ENCODE peak calls at places on chromosomes 2 and 18, in four cellular contexts. I is hepatocyte, X is AG09309, V is IMR-90. A is an unnamed sample.

GRCh38 chr2:191650896-191651773 is 26.8 kb upstream of the NABP1 start:
- DNase-seq in I (no peak), X (no peak), V (peak), A (peak)

GRCh38 chr2:225889452-225889851 is 489.9 kb downstream of the NYAP2 start:
- DNase-seq in I (peak), X (peak), V (peak), A (peak)

GRCh38 chr2:18915227-18915626 is 325.9 kb upstream of the NT5C1B start:
- DNase-seq in I (no peak), X (no peak), V (no peak), A (no peak)

GRCh38 chr18:8603663-8604520 is 5.3 kb upstream of the RAB12 start:
- DNase-seq in I (no peak), X (no peak), V (no peak), A (no peak)

GRCh38 chr2:43082111-43082877 is 144.1 kb downstream of the ZFP36L2 start:
- DNase-seq in I (peak), X (peak), V (peak), A (no peak)

GRCh38 chr2:207423886-207424285 is 105.9 kb upstream of the CREB1 start:
- DNase-seq in I (no peak), X (peak), V (peak), A (peak)

GRCh38 chr2:239267411-239267941 is 133.3 kb downstream of the HDAC4 start:
- DNase-seq in I (no peak), X (peak), V (peak), A (peak)

GRCh38 chr2:102052367-102052764 is 60.6 kb downstream of the IL1R2 start:
- DNase-seq in I (no peak), X (no peak), V (no peak), A (no peak)

GRCh38 chr2:164717000-164717597 is 95.8 kb upstream of the GRB14 start:
- DNase-seq in I (peak), X (no peak), V (peak), A (no peak)

GRCh38 chr2:212494413-212495020 is 44.1 kb downstream of the ERBB4 start:
- DNase-seq in I (no peak), X (no peak), V (no peak), A (no peak)

GRCh38 chr2:151071382-151071781 is 190.3 kb downstream of the RBM43 start:
- DNase-seq in I (peak), X (peak), V (peak), A (no peak)

GRCh38 chr2:15748736-15749323 is 157.2 kb downstream of the DDX1 start:
- DNase-seq in I (peak), X (no peak), V (no peak), A (peak)

GRCh38 chr18:3593381-3593903 is 143.5 kb downstream of the TGIF1 start:
- DNase-seq in I (no peak), X (peak), V (peak), A (no peak)

GRCh38 chr2:79191816-79192215 is 32.3 kb upstream of the REG3A start:
- DNase-seq in I (no peak), X (no peak), V (no peak), A (no peak)

GRCh38 chr18:5970032-5970431 is 74.7 kb upstream of the TMEM200C start:
- DNase-seq in I (peak), X (no peak), V (no peak), A (no peak)

GRCh38 chr2:176562359-176563043 is 293.3 kb downstream of the MTX2 start:
- DNase-seq in I (no peak), X (no peak), V (peak), A (no peak)

GRCh38 chr2:171210864-171211431 is 50.3 kb upstream of the TLK1 start:
- DNase-seq in I (no peak), X (no peak), V (peak), A (peak)

GRCh38 chr18:63177259-63177658 is 142.3 kb downstream of the BCL2 start:
- DNase-seq in I (no peak), X (no peak), V (no peak), A (no peak)

GRCh38 chr2:235588750-235589149 is 94.9 kb downstream of the AGAP1 start:
- DNase-seq in I (no peak), X (no peak), V (no peak), A (no peak)

GRCh38 chr2:133418021-133418420 is 150.2 kb downstream of the NCKAP5 start:
- DNase-seq in I (no peak), X (no peak), V (no peak), A (no peak)

GRCh38 chr2:61340242-61340641 is 130.6 kb downstream of the USP34 start:
- DNase-seq in I (no peak), X (no peak), V (peak), A (no peak)

GRCh38 chr2:74149249-74149530 is 1.5 kb upstream of the BOLA3 start:
- DNase-seq in I (no peak), X (no peak), V (no peak), A (no peak)

GRCh38 chr2:115484483-115484882 is 1042.0 kb downstream of the DPP10 start:
- DNase-seq in I (no peak), X (no peak), V (no peak), A (no peak)

GRCh38 chr2:11822746-11823411 is 76.4 kb downstream of the LPIN1 start:
- DNase-seq in I (peak), X (no peak), V (peak), A (no peak)

GRCh38 chr2:150472122-150472899 is 15.2 kb downstream of the RND3 start:
- DNase-seq in I (peak), X (no peak), V (peak), A (no peak)

GRCh38 chr2:136065384-136065783 is 52.6 kb downstream of the CXCR4 start:
- DNase-seq in I (no peak), X (no peak), V (peak), A (no peak)

GRCh38 chr2:170022692-170023091 is 155.3 kb upstream of the MYO3B start:
- DNase-seq in I (no peak), X (peak), V (peak), A (no peak)

GRCh38 chr2:71930073-71930681 is 217.5 kb downstream of the CYP26B1 start:
- DNase-seq in I (peak), X (peak), V (no peak), A (peak)

GRCh38 chr2:127100261-127101047 is 6.5 kb downstream of the BIN1 start:
- DNase-seq in I (peak), X (no peak), V (peak), A (no peak)

GRCh38 chr2:44168684-44169154 is at the start of gene PPM1B:
- DNase-seq in I (peak), X (no peak), V (no peak), A (no peak)

GRCh38 chr2:214135966-214136365 is 274.9 kb upstream of the VWC2L start:
- DNase-seq in I (no peak), X (no peak), V (peak), A (no peak)

GRCh38 chr2:160411167-160411566 is 82.4 kb downstream of the RBMS1 start:
- DNase-seq in I (no peak), X (no peak), V (no peak), A (no peak)

GRCh38 chr2:124959582-124959981 is 934.5 kb downstream of the CNTNAP5 start:
- DNase-seq in I (peak), X (no peak), V (no peak), A (no peak)

GRCh38 chr2:133817680-133818566 is 249.7 kb upstream of the NCKAP5 start:
- DNase-seq in I (peak), X (peak), V (peak), A (no peak)

GRCh38 chr2:228180126-228181097 is 1.1 kb downstream of the SPHKAP start:
- DNase-seq in I (no peak), X (no peak), V (no peak), A (no peak)

GRCh38 chr2:8513601-8514273 is 168.1 kb upstream of the ID2 start:
- DNase-seq in I (no peak), X (no peak), V (no peak), A (no peak)

GRCh38 chr2:8514748-8515389 is 167.0 kb upstream of the ID2 start:
- DNase-seq in I (no peak), X (no peak), V (no peak), A (peak)

GRCh38 chr2:8515390-8515761 is 166.5 kb upstream of the ID2 start:
- DNase-seq in I (no peak), X (no peak), V (no peak), A (peak)

GRCh38 chr2:8515864-8516533 is 165.9 kb upstream of the ID2 start:
- DNase-seq in I (no peak), X (no peak), V (no peak), A (peak)

DNA sequence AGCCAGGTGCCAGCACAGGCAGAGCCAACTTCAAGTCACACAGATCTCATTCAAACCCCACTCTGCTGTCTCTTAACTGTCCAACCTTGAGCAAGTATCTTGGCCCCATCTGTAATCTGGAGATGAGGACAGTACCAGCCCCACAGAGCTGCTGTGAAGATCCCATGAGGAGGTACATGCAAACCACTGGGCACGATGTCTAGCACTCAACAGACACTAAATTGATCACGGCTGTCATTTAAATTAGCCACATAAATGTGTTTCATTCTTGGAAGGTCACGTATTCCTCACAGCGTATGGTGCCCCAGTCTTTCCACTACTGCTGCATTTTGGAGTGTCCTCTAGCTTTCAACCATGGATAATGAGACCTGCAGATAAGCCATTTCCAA is 167.6 kb upstream of the ID2 start:
- DNase-seq in I (no peak), X (no peak), V (no peak), A (no peak)
- TF ChIP-seq CTCF in I (no peak), X (no peak), V (no peak), A (no peak)

GRCh38 chr2:25714740-25715139 is 41.4 kb upstream of the DTNB start:
- DNase-seq in I (no peak), X (no peak), V (peak), A (no peak)
- TF ChIP-seq CTCF in I (no peak), X (no peak), V (no peak), A (no peak)

GRCh38 chr2:240298803-240299709 is 136.4 kb upstream of the GPC1 start:
- DNase-seq in I (no peak), X (no peak), V (no peak), A (no peak)
- TF ChIP-seq CTCF in I (no peak), X (peak), V (peak), A (no peak)

DNA sequence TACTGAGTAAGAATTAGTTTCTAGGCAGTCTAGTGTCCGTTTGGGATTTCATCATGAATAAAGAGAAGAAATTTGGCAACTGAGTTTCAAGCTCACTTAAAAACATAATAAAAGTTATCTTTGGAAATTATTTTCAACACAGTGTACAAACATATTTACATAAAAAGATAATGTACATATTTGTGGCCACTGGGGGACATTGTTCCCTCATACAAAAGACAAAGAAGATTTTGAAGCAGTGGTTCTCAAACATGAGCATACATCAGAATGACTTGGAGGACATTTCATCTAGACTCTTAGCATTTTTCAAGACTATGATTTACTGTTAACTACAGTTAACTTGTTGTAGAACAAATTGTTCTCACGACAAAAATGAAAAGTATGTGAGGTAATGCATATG is 15.7 kb upstream of the TTC21B start:
- DNase-seq in I (no peak), X (no peak), V (no peak), A (no peak)
- TF ChIP-seq CTCF in I (no peak), X (peak), V (no peak), A (no peak)

DNA sequence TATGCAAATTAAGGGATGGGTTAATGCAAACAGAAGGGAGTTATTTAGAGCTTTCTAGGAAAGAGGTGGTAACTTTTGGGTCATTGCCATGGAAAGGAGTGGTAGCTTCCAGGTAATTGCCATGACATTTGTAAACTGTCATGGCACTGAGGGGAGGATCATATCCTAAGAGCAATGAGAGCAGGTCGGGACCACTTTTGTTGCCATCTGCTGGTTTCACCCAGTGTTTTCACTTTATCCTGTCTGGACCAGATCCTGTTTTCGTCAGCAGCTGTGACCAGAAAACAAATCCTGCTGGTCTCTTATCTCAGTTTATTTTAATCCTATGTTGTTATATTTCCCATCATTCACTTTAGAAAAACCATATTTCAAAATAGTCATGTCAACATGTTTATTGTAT is 874 bp downstream of the C2orf66 start:
- DNase-seq in I (no peak), X (no peak), V (no peak), A (no peak)
- TF ChIP-seq CTCF in I (no peak), X (no peak), V (no peak), A (no peak)

DNA sequence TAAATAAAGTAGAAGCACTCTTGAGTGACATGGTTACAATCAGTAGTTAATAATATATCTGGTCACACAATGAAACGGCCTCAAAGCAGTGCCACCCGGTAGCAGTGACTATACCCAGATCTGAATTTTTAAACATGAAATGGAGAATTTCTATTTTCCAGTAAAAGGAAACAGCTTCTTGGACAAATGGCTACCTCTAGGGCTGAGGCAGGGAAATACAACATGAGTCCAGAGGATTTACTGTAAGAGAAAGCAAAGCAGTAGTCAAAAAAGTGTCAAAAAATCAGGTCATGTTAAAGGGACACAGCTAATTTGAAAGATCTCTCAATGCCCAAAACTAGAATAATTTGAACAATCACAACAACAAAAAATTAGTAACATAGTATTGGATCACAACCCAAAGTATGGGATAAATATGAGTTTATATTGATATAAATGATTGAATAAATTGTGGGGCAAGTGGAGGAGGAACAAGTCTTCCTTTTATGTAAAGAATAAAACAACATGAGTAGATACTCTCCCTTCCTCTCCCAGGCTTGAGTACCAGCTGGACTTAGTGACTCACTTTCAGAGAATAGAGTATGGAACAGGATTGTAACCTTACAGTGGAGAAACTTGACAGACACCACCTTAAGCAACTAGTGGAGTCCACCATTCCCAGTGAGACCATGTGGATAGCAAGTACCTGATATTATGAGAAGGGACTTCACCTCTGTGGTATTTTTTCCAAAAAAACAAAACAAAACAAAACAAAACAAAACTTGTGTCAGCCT is 180.8 kb downstream of the MBD2 start:
- DNase-seq in I (no peak), X (no peak), V (no peak), A (no peak)
- TF ChIP-seq CTCF in I (peak), X (no peak), V (no peak), A (no peak)

GRCh38 chr2:41764919-41765318 is 282.9 kb upstream of the PKDCC start:
- DNase-seq in I (no peak), X (no peak), V (no peak), A (no peak)
- TF ChIP-seq CTCF in I (no peak), X (no peak), V (no peak), A (no peak)

GRCh38 chr2:174617120-174617519 is 19.5 kb upstream of the WIPF1 start:
- DNase-seq in I (no peak), X (no peak), V (no peak), A (no peak)
- TF ChIP-seq CTCF in I (no peak), X (no peak), V (no peak), A (no peak)

GRCh38 chr2:240873805-240874714 is 5.4 kb downstream of the AGXT start:
- DNase-seq in I (peak), X (no peak), V (peak), A (no peak)
- TF ChIP-seq CTCF in I (no peak), X (peak), V (no peak), A (no peak)

A was measured in GM10248.